ENCODE peak calls at places on chromosomes 5 and 9, in seven cellular contexts. B, N, T, E, S, O and G are unnamed samples.

GRCh38 chr5:10475931-10476687 is 34.4 kb downstream of the ROPN1L start:
- DNase-seq in S (no peak), N (no peak), E (no peak), B (no peak), T (no peak), O (no peak), G (no peak)

GRCh38 chr9:124658165-124659017 is 112.7 kb downstream of the NR6A1 start:
- DNase-seq in E (peak; percentile 25), S (peak; percentile 72), B (no peak), O (peak; percentile 85), T (peak; percentile 97), N (peak; percentile 77), G (peak; percentile 91)

GRCh38 chr9:36488322-36488838 is 84.3 kb upstream of the MELK start:
- DNase-seq in E (no peak), O (no peak), N (no peak), B (no peak), T (no peak), S (no peak), G (no peak)

GRCh38 chr5:168314735-168315411 is 23.4 kb downstream of the WWC1 start:
- DNase-seq in B (peak; percentile 47), T (peak; percentile 84), E (no peak), S (no peak), N (no peak), O (no peak), G (peak; percentile 77)

GRCh38 chr9:137454506-137455360 is 4.4 kb downstream of the NSMF start:
- DNase-seq in O (no peak), S (no peak), T (no peak), B (no peak), E (no peak), N (no peak), G (no peak)

GRCh38 chr9:37936965-37937364 is 33.0 kb upstream of the SLC25A51 start:
- DNase-seq in E (no peak), T (peak; percentile 75), O (peak; percentile 69), N (no peak), B (no peak), S (no peak), G (peak; percentile 54)

GRCh38 chr9:134066546-134066922 is 1.3 kb downstream of the BRD3 start:
- DNase-seq in N (no peak), T (peak; percentile 39), B (no peak), E (no peak), S (no peak), O (no peak), G (no peak)

GRCh38 chr9:105405514-105406131 is 42.2 kb upstream of the FSD1L start:
- DNase-seq in S (no peak), T (no peak), B (no peak), E (no peak), N (no peak), O (no peak), G (no peak)

DNA sequence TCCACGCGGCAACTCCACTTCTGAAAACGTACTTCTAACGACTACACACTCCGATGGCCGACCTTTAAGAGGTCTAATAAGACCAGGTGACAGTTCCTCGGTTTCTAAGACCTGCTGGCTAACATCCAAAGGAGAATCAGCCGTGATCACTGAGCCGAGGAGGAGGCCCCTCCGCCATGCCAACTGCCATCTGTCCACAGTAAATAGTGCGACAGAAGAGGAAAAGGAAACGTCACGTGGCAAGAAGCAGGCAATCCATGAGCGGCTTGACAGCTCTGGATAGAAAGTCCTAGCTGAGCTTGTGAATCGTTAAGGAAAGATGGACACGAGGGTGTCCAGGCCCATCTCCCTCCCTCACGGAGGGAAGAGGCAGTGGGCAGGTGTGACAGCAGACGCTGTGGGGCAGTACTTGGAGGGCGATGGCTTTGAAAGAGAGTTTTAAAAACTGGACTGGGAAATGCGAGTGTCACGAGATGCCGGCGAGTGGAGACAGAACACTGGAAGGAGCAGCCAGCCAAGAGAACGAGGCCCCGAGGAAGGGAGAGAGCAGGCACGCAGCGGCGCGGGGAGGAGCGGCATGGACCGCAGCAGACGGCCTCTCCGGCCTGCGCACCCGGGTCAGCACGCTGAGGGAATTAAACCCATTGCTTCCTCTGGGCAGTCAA is 66.7 kb upstream of the TBC1D9B start:
- DNase-seq in B (no peak), N (no peak), T (no peak), S (no peak), O (no peak), E (no peak), G (no peak)
- TF ChIP-seq CTCF in B (no peak), N (no peak), T (no peak), S (no peak), O (no peak), E (no peak), G (no peak)

GRCh38 chr5:39092581-39093350 is 18.6 kb upstream of the RICTOR start:
- DNase-seq in E (no peak), N (no peak), O (no peak), S (no peak), T (peak; percentile 24), B (no peak), G (no peak)

GRCh38 chr5:39091940-39092580 is 17.9 kb upstream of the RICTOR start:
- DNase-seq in B (no peak), S (no peak), N (no peak), E (no peak), O (no peak), T (no peak), G (no peak)

DNA sequence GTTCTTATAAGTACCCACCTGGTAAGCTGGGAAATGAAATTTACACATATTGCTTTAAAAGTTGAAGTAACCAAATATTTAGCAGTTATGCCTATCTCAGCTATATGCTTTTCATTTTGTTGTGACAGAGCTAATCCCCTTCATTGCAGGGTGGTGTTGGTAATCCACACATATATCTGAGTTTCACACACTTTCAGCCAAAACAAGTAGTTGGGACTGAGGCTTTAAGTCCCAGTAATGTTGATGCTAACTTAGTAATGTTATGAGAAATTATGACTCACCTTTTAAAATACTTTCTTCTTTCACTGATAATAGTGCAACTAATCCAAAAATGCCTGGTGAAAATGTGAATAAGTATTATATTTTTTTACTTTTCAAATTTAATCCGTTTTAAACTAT is 19.2 kb upstream of the RICTOR start:
- DNase-seq in O (no peak), S (no peak), B (no peak), E (no peak), T (peak; percentile 28), N (no peak), G (no peak)
- H3K4me3 ChIP-seq in O (no peak overlapping the region), S (no peak overlapping the region), B (no peak overlapping the region), E (no peak overlapping the region), T (no peak overlapping the region), N (no peak overlapping the region), G (no peak overlapping the region)

GRCh38 chr5:133230823-133231578 is 179.2 kb downstream of the HSPA4 start:
- DNase-seq in T (no peak), N (peak; percentile 49), S (no peak), O (no peak), E (no peak), B (no peak), G (no peak)

GRCh38 chr5:133228316-133228715 is 176.5 kb downstream of the HSPA4 start:
- DNase-seq in B (no peak), T (no peak), N (no peak), O (no peak), E (no peak), S (no peak), G (no peak)

GRCh38 chr5:133232011-133232410 is 180.2 kb downstream of the HSPA4 start:
- DNase-seq in S (no peak), N (no peak), T (no peak), E (no peak), B (no peak), O (no peak), G (no peak)

GRCh38 chr5:133227897-133228296 is 176.1 kb downstream of the HSPA4 start:
- DNase-seq in B (no peak), N (no peak), S (no peak), O (no peak), E (no peak), T (no peak), G (no peak)

DNA sequence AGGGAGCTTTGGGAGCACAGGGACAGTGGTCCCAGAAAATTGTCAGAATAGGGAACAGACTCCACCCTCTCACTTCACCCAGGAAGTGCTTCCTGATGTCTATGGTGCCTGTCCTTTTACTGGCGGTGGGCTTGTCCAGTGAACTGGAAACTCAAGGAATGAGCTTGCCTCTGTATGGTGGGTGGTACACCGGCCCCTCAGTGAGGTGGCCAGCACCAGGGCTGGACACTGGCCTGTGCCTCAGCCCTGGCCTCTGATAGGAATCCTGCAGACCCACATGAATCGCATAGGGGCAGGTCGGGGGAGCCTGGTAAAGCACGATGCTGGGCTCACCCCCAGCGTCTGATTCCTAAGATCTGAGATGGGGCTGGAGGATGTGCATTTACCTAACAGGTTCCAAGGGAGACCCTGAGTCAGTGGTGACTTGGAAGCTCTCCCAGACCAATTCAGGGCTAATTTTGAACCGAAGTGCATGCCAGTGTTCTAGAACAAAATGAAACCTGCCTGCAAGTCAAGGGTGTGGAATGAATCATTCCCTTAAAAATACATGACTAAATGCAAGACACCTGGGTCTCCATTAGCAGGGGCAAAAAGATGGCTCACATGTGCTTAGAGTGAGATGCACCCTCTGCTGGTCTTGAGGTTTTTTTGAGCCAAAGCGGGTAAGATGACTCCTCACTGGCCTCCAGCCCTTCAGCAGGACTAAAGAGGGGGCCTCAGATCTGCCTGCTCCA is 178.3 kb downstream of the HSPA4 start:
- DNase-seq in N (peak; percentile 28), T (no peak), O (no peak), B (no peak), E (no peak), S (no peak), G (no peak)
- TF ChIP-seq CTCF in N (no peak), T (no peak), O (no peak), B (no peak), E (no peak), S (no peak), G (no peak)

GRCh38 chr9:70601000-70601929 is 186.8 kb upstream of the KLF9 start:
- DNase-seq in B (no peak), N (peak; percentile 99), T (peak; percentile 100), O (peak; percentile 99), S (peak; percentile 97), E (peak; percentile 93), G (peak; percentile 100)
- H3K4me3 ChIP-seq in B (no peak overlapping the region), N (peak overlapping the region; percentile 45), T (peak overlapping the region; percentile 45), O (no peak overlapping the region), S (peak overlapping the region; percentile 47), E (no peak overlapping the region), G (peak overlapping the region; percentile 27)

DNA sequence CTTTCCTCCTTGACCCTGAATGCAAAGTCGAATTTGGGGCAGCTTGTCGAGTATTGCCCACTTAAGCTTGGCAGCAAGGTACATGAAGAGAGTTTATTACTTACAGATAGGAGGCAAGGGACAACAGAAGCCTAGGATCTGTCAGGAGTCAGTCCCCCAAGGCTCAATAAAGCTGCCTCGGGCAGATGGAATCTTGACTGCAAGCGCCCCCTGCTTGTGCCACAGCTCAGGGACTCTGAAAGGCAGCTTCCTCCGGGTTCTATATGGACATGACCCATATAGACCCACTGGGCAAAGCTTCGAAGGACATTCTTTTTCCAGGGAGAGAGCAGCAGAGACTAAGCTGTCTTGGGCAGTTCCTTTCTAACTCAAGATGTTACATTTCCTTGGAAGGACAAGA is 971.5 kb downstream of the EFNA5 start:
- DNase-seq in O (no peak), T (no peak), N (no peak), B (no peak), E (no peak), S (no peak), G (no peak)
- TF ChIP-seq CTCF in O (no peak), T (no peak), N (no peak), B (peak; percentile 19), E (no peak), S (no peak), G (no peak)